ENCODE peak calls at places on chromosomes 2 and 18, in seven cellular contexts. One of them, this sample, is unnamed.

GRCh38 chr18:8701546-8702118 is 3.7 kb upstream of the MTCL1 start:
- DNase-seq in activated T-cell treated with anti-CD3 and anti-CD28 coated beads for 1 hour: no peak
- DNase-seq in NCI-H1105 treated with DMSO at 0.1 percent for 48 hours: no peak
- DNase-seq in activated CD4-positive, CD25-positive, alpha-beta regulatory T cell treated with anti-CD3 and anti-CD28 coated beads, Interleukin-2, amount 50 U/mL, for 16 hours: no peak
- DNase-seq in substantia nigra: no peak
- DNase-seq in left lobe of liver: no peak
- DNase-seq in immature natural killer cell: no peak
- DNase-seq in this sample: peak

GRCh38 chr2:36965196-36965595 is 1.1 kb downstream of the STRN start:
- DNase-seq in activated T-cell treated with anti-CD3 and anti-CD28 coated beads for 1 hour: no peak
- DNase-seq in NCI-H1105 treated with DMSO at 0.1 percent for 48 hours: no peak
- DNase-seq in activated CD4-positive, CD25-positive, alpha-beta regulatory T cell treated with anti-CD3 and anti-CD28 coated beads, Interleukin-2, amount 50 U/mL, for 16 hours: no peak
- DNase-seq in substantia nigra: no peak
- DNase-seq in left lobe of liver: no peak
- DNase-seq in immature natural killer cell: no peak
- DNase-seq in this sample: no peak

GRCh38 chr18:74935411-74935810 is 273.5 kb downstream of the PTGR3 start:
- DNase-seq in activated T-cell treated with anti-CD3 and anti-CD28 coated beads for 1 hour: no peak
- DNase-seq in NCI-H1105 treated with DMSO at 0.1 percent for 48 hours: no peak
- DNase-seq in activated CD4-positive, CD25-positive, alpha-beta regulatory T cell treated with anti-CD3 and anti-CD28 coated beads, Interleukin-2, amount 50 U/mL, for 16 hours: no peak
- DNase-seq in substantia nigra: no peak
- DNase-seq in left lobe of liver: no peak
- DNase-seq in immature natural killer cell: no peak
- DNase-seq in this sample: no peak

GRCh38 chr2:23901966-23902942 is 24.7 kb downstream of the ATAD2B start:
- DNase-seq in activated T-cell treated with anti-CD3 and anti-CD28 coated beads for 1 hour: no peak
- DNase-seq in NCI-H1105 treated with DMSO at 0.1 percent for 48 hours: peak
- DNase-seq in activated CD4-positive, CD25-positive, alpha-beta regulatory T cell treated with anti-CD3 and anti-CD28 coated beads, Interleukin-2, amount 50 U/mL, for 16 hours: no peak
- DNase-seq in substantia nigra: no peak
- DNase-seq in left lobe of liver: no peak
- DNase-seq in immature natural killer cell: no peak
- DNase-seq in this sample: no peak

GRCh38 chr18:12038082-12038660 is 55.5 kb upstream of the ANKRD62 start:
- DNase-seq in activated T-cell treated with anti-CD3 and anti-CD28 coated beads for 1 hour: no peak
- DNase-seq in NCI-H1105 treated with DMSO at 0.1 percent for 48 hours: no peak
- DNase-seq in activated CD4-positive, CD25-positive, alpha-beta regulatory T cell treated with anti-CD3 and anti-CD28 coated beads, Interleukin-2, amount 50 U/mL, for 16 hours: no peak
- DNase-seq in substantia nigra: no peak
- DNase-seq in left lobe of liver: no peak
- DNase-seq in immature natural killer cell: no peak
- DNase-seq in this sample: no peak

GRCh38 chr2:26477911-26478253 is at the start of gene OTOF:
- DNase-seq in activated T-cell treated with anti-CD3 and anti-CD28 coated beads for 1 hour: no peak
- DNase-seq in NCI-H1105 treated with DMSO at 0.1 percent for 48 hours: no peak
- DNase-seq in activated CD4-positive, CD25-positive, alpha-beta regulatory T cell treated with anti-CD3 and anti-CD28 coated beads, Interleukin-2, amount 50 U/mL, for 16 hours: no peak
- DNase-seq in substantia nigra: no peak
- DNase-seq in left lobe of liver: no peak
- DNase-seq in immature natural killer cell: no peak
- DNase-seq in this sample: peak

GRCh38 chr18:28127763-28128737 is 48.9 kb downstream of the CDH2 start:
- DNase-seq in activated T-cell treated with anti-CD3 and anti-CD28 coated beads for 1 hour: no peak
- DNase-seq in NCI-H1105 treated with DMSO at 0.1 percent for 48 hours: no peak
- DNase-seq in activated CD4-positive, CD25-positive, alpha-beta regulatory T cell treated with anti-CD3 and anti-CD28 coated beads, Interleukin-2, amount 50 U/mL, for 16 hours: no peak
- DNase-seq in substantia nigra: no peak
- DNase-seq in left lobe of liver: no peak
- DNase-seq in immature natural killer cell: no peak
- DNase-seq in this sample: no peak

GRCh38 chr2:47336259-47337238 is 66.4 kb upstream of the MSH2 start:
- DNase-seq in activated T-cell treated with anti-CD3 and anti-CD28 coated beads for 1 hour: no peak
- DNase-seq in NCI-H1105 treated with DMSO at 0.1 percent for 48 hours: no peak
- DNase-seq in activated CD4-positive, CD25-positive, alpha-beta regulatory T cell treated with anti-CD3 and anti-CD28 coated beads, Interleukin-2, amount 50 U/mL, for 16 hours: no peak
- DNase-seq in substantia nigra: no peak
- DNase-seq in left lobe of liver: no peak
- DNase-seq in immature natural killer cell: no peak
- DNase-seq in this sample: no peak

GRCh38 chr2:29024882-29025430 is 43.9 kb downstream of the TOGARAM2 start:
- DNase-seq in activated T-cell treated with anti-CD3 and anti-CD28 coated beads for 1 hour: no peak
- DNase-seq in NCI-H1105 treated with DMSO at 0.1 percent for 48 hours: no peak
- DNase-seq in activated CD4-positive, CD25-positive, alpha-beta regulatory T cell treated with anti-CD3 and anti-CD28 coated beads, Interleukin-2, amount 50 U/mL, for 16 hours: no peak
- DNase-seq in substantia nigra: no peak
- DNase-seq in left lobe of liver: no peak
- DNase-seq in immature natural killer cell: no peak
- DNase-seq in this sample: no peak

GRCh38 chr2:10614940-10615339 is 74.8 kb downstream of the NOL10 start:
- DNase-seq in activated T-cell treated with anti-CD3 and anti-CD28 coated beads for 1 hour: no peak
- DNase-seq in NCI-H1105 treated with DMSO at 0.1 percent for 48 hours: peak
- DNase-seq in activated CD4-positive, CD25-positive, alpha-beta regulatory T cell treated with anti-CD3 and anti-CD28 coated beads, Interleukin-2, amount 50 U/mL, for 16 hours: no peak
- DNase-seq in substantia nigra: no peak
- DNase-seq in left lobe of liver: no peak
- DNase-seq in immature natural killer cell: no peak
- DNase-seq in this sample: peak

GRCh38 chr18:64659186-64659585 is 510.3 kb upstream of the LINC00305 start:
- DNase-seq in activated T-cell treated with anti-CD3 and anti-CD28 coated beads for 1 hour: no peak
- DNase-seq in NCI-H1105 treated with DMSO at 0.1 percent for 48 hours: peak
- DNase-seq in activated CD4-positive, CD25-positive, alpha-beta regulatory T cell treated with anti-CD3 and anti-CD28 coated beads, Interleukin-2, amount 50 U/mL, for 16 hours: no peak
- DNase-seq in substantia nigra: no peak
- DNase-seq in left lobe of liver: no peak
- DNase-seq in immature natural killer cell: no peak
- DNase-seq in this sample: no peak

GRCh38 chr2:200380833-200381542 is 74.5 kb downstream of the SPATS2L start:
- DNase-seq in activated T-cell treated with anti-CD3 and anti-CD28 coated beads for 1 hour: no peak
- DNase-seq in NCI-H1105 treated with DMSO at 0.1 percent for 48 hours: no peak
- DNase-seq in activated CD4-positive, CD25-positive, alpha-beta regulatory T cell treated with anti-CD3 and anti-CD28 coated beads, Interleukin-2, amount 50 U/mL, for 16 hours: no peak
- DNase-seq in substantia nigra: no peak
- DNase-seq in left lobe of liver: no peak
- DNase-seq in immature natural killer cell: no peak
- DNase-seq in this sample: no peak

GRCh38 chr2:85792783-85793441 is 39.1 kb downstream of the ATOH8 start:
- DNase-seq in activated T-cell treated with anti-CD3 and anti-CD28 coated beads for 1 hour: no peak
- DNase-seq in NCI-H1105 treated with DMSO at 0.1 percent for 48 hours: no peak
- DNase-seq in activated CD4-positive, CD25-positive, alpha-beta regulatory T cell treated with anti-CD3 and anti-CD28 coated beads, Interleukin-2, amount 50 U/mL, for 16 hours: no peak
- DNase-seq in substantia nigra: no peak
- DNase-seq in left lobe of liver: no peak
- DNase-seq in immature natural killer cell: no peak
- DNase-seq in this sample: peak

GRCh38 chr2:15158532-15158931 is 402.6 kb downstream of the NBAS start:
- DNase-seq in activated T-cell treated with anti-CD3 and anti-CD28 coated beads for 1 hour: no peak
- DNase-seq in NCI-H1105 treated with DMSO at 0.1 percent for 48 hours: no peak
- DNase-seq in activated CD4-positive, CD25-positive, alpha-beta regulatory T cell treated with anti-CD3 and anti-CD28 coated beads, Interleukin-2, amount 50 U/mL, for 16 hours: no peak
- DNase-seq in substantia nigra: no peak
- DNase-seq in left lobe of liver: no peak
- DNase-seq in immature natural killer cell: no peak
- DNase-seq in this sample: no peak

GRCh38 chr18:58208207-58208944 is 164.3 kb downstream of the NEDD4L start:
- DNase-seq in activated T-cell treated with anti-CD3 and anti-CD28 coated beads for 1 hour: no peak
- DNase-seq in NCI-H1105 treated with DMSO at 0.1 percent for 48 hours: no peak
- DNase-seq in activated CD4-positive, CD25-positive, alpha-beta regulatory T cell treated with anti-CD3 and anti-CD28 coated beads, Interleukin-2, amount 50 U/mL, for 16 hours: no peak
- DNase-seq in substantia nigra: no peak
- DNase-seq in left lobe of liver: no peak
- DNase-seq in immature natural killer cell: no peak
- DNase-seq in this sample: no peak

GRCh38 chr18:805755-806110 is 6.3 kb downstream of the YES1 start:
- DNase-seq in activated T-cell treated with anti-CD3 and anti-CD28 coated beads for 1 hour: no peak
- DNase-seq in NCI-H1105 treated with DMSO at 0.1 percent for 48 hours: no peak
- DNase-seq in activated CD4-positive, CD25-positive, alpha-beta regulatory T cell treated with anti-CD3 and anti-CD28 coated beads, Interleukin-2, amount 50 U/mL, for 16 hours: no peak
- DNase-seq in substantia nigra: no peak
- DNase-seq in left lobe of liver: no peak
- DNase-seq in immature natural killer cell: no peak
- DNase-seq in this sample: no peak

GRCh38 chr2:226354434-226354833 is 445.2 kb downstream of the IRS1 start:
- DNase-seq in activated T-cell treated with anti-CD3 and anti-CD28 coated beads for 1 hour: no peak
- DNase-seq in NCI-H1105 treated with DMSO at 0.1 percent for 48 hours: no peak
- DNase-seq in activated CD4-positive, CD25-positive, alpha-beta regulatory T cell treated with anti-CD3 and anti-CD28 coated beads, Interleukin-2, amount 50 U/mL, for 16 hours: no peak
- DNase-seq in substantia nigra: no peak
- DNase-seq in left lobe of liver: no peak
- DNase-seq in immature natural killer cell: no peak
- DNase-seq in this sample: no peak

GRCh38 chr2:177265386-177265690 is 811 bp upstream of the NFE2L2 start:
- DNase-seq in activated T-cell treated with anti-CD3 and anti-CD28 coated beads for 1 hour: no peak
- DNase-seq in NCI-H1105 treated with DMSO at 0.1 percent for 48 hours: peak
- DNase-seq in activated CD4-positive, CD25-positive, alpha-beta regulatory T cell treated with anti-CD3 and anti-CD28 coated beads, Interleukin-2, amount 50 U/mL, for 16 hours: no peak
- DNase-seq in substantia nigra: no peak
- DNase-seq in left lobe of liver: no peak
- DNase-seq in immature natural killer cell: no peak
- DNase-seq in this sample: no peak

GRCh38 chr2:70861774-70862644 is 26.4 kb upstream of the CD207 start:
- DNase-seq in activated T-cell treated with anti-CD3 and anti-CD28 coated beads for 1 hour: peak
- DNase-seq in NCI-H1105 treated with DMSO at 0.1 percent for 48 hours: peak
- DNase-seq in activated CD4-positive, CD25-positive, alpha-beta regulatory T cell treated with anti-CD3 and anti-CD28 coated beads, Interleukin-2, amount 50 U/mL, for 16 hours: peak
- DNase-seq in substantia nigra: peak
- DNase-seq in left lobe of liver: peak
- DNase-seq in immature natural killer cell: peak
- DNase-seq in this sample: peak

GRCh38 chr2:129233751-129234406 is 745.6 kb upstream of the RAB6C start:
- DNase-seq in activated T-cell treated with anti-CD3 and anti-CD28 coated beads for 1 hour: no peak
- DNase-seq in NCI-H1105 treated with DMSO at 0.1 percent for 48 hours: no peak
- DNase-seq in activated CD4-positive, CD25-positive, alpha-beta regulatory T cell treated with anti-CD3 and anti-CD28 coated beads, Interleukin-2, amount 50 U/mL, for 16 hours: no peak
- DNase-seq in substantia nigra: no peak
- DNase-seq in left lobe of liver: no peak
- DNase-seq in immature natural killer cell: no peak
- DNase-seq in this sample: no peak

GRCh38 chr2:240238201-240238600 is 97.7 kb upstream of the OTOS start:
- DNase-seq in activated T-cell treated with anti-CD3 and anti-CD28 coated beads for 1 hour: no peak
- DNase-seq in NCI-H1105 treated with DMSO at 0.1 percent for 48 hours: no peak
- DNase-seq in activated CD4-positive, CD25-positive, alpha-beta regulatory T cell treated with anti-CD3 and anti-CD28 coated beads, Interleukin-2, amount 50 U/mL, for 16 hours: no peak
- DNase-seq in substantia nigra: no peak
- DNase-seq in left lobe of liver: no peak
- DNase-seq in immature natural killer cell: no peak
- DNase-seq in this sample: no peak

GRCh38 chr2:186887107-186888090 is 38.4 kb upstream of the ZSWIM2 start:
- DNase-seq in activated T-cell treated with anti-CD3 and anti-CD28 coated beads for 1 hour: no peak
- DNase-seq in NCI-H1105 treated with DMSO at 0.1 percent for 48 hours: no peak
- DNase-seq in activated CD4-positive, CD25-positive, alpha-beta regulatory T cell treated with anti-CD3 and anti-CD28 coated beads, Interleukin-2, amount 50 U/mL, for 16 hours: no peak
- DNase-seq in substantia nigra: no peak
- DNase-seq in left lobe of liver: no peak
- DNase-seq in immature natural killer cell: no peak
- DNase-seq in this sample: peak

GRCh38 chr18:44229693-44230108 is 451.0 kb upstream of the SETBP1 start:
- DNase-seq in activated T-cell treated with anti-CD3 and anti-CD28 coated beads for 1 hour: no peak
- DNase-seq in NCI-H1105 treated with DMSO at 0.1 percent for 48 hours: peak
- DNase-seq in activated CD4-positive, CD25-positive, alpha-beta regulatory T cell treated with anti-CD3 and anti-CD28 coated beads, Interleukin-2, amount 50 U/mL, for 16 hours: no peak
- DNase-seq in substantia nigra: peak
- DNase-seq in left lobe of liver: peak
- DNase-seq in immature natural killer cell: no peak
- DNase-seq in this sample: peak

GRCh38 chr2:127612111-127612822 is 33.7 kb upstream of the GPR17 start:
- DNase-seq in activated T-cell treated with anti-CD3 and anti-CD28 coated beads for 1 hour: no peak
- DNase-seq in NCI-H1105 treated with DMSO at 0.1 percent for 48 hours: no peak
- DNase-seq in activated CD4-positive, CD25-positive, alpha-beta regulatory T cell treated with anti-CD3 and anti-CD28 coated beads, Interleukin-2, amount 50 U/mL, for 16 hours: no peak
- DNase-seq in substantia nigra: no peak
- DNase-seq in left lobe of liver: peak
- DNase-seq in immature natural killer cell: no peak
- DNase-seq in this sample: no peak

GRCh38 chr2:176772816-176773215 is 439.8 kb upstream of the HNRNPA3 start:
- DNase-seq in activated T-cell treated with anti-CD3 and anti-CD28 coated beads for 1 hour: no peak
- DNase-seq in NCI-H1105 treated with DMSO at 0.1 percent for 48 hours: no peak
- DNase-seq in activated CD4-positive, CD25-positive, alpha-beta regulatory T cell treated with anti-CD3 and anti-CD28 coated beads, Interleukin-2, amount 50 U/mL, for 16 hours: no peak
- DNase-seq in substantia nigra: no peak
- DNase-seq in left lobe of liver: no peak
- DNase-seq in immature natural killer cell: no peak
- DNase-seq in this sample: no peak

GRCh38 chr2:233082934-233083755 is 23.0 kb downstream of the INPP5D start:
- DNase-seq in activated T-cell treated with anti-CD3 and anti-CD28 coated beads for 1 hour: no peak
- DNase-seq in NCI-H1105 treated with DMSO at 0.1 percent for 48 hours: no peak
- DNase-seq in activated CD4-positive, CD25-positive, alpha-beta regulatory T cell treated with anti-CD3 and anti-CD28 coated beads, Interleukin-2, amount 50 U/mL, for 16 hours: no peak
- DNase-seq in substantia nigra: no peak
- DNase-seq in left lobe of liver: peak
- DNase-seq in immature natural killer cell: no peak
- DNase-seq in this sample: no peak

GRCh38 chr18:73279499-73279898 is 411.7 kb upstream of the NETO1 start:
- DNase-seq in activated T-cell treated with anti-CD3 and anti-CD28 coated beads for 1 hour: no peak
- DNase-seq in NCI-H1105 treated with DMSO at 0.1 percent for 48 hours: no peak
- DNase-seq in activated CD4-positive, CD25-positive, alpha-beta regulatory T cell treated with anti-CD3 and anti-CD28 coated beads, Interleukin-2, amount 50 U/mL, for 16 hours: no peak
- DNase-seq in substantia nigra: no peak
- DNase-seq in left lobe of liver: no peak
- DNase-seq in immature natural killer cell: no peak
- DNase-seq in this sample: no peak

GRCh38 chr2:159557437-159558034 is 58.8 kb downstream of the BAZ2B start:
- DNase-seq in activated T-cell treated with anti-CD3 and anti-CD28 coated beads for 1 hour: no peak
- DNase-seq in NCI-H1105 treated with DMSO at 0.1 percent for 48 hours: no peak
- DNase-seq in activated CD4-positive, CD25-positive, alpha-beta regulatory T cell treated with anti-CD3 and anti-CD28 coated beads, Interleukin-2, amount 50 U/mL, for 16 hours: no peak
- DNase-seq in substantia nigra: no peak
- DNase-seq in left lobe of liver: no peak
- DNase-seq in immature natural killer cell: no peak
- DNase-seq in this sample: peak

GRCh38 chr2:136765256-136765735 is at the start of gene THSD7B:
- DNase-seq in activated T-cell treated with anti-CD3 and anti-CD28 coated beads for 1 hour: no peak
- DNase-seq in NCI-H1105 treated with DMSO at 0.1 percent for 48 hours: peak
- DNase-seq in activated CD4-positive, CD25-positive, alpha-beta regulatory T cell treated with anti-CD3 and anti-CD28 coated beads, Interleukin-2, amount 50 U/mL, for 16 hours: no peak
- DNase-seq in substantia nigra: no peak
- DNase-seq in left lobe of liver: no peak
- DNase-seq in immature natural killer cell: no peak
- DNase-seq in this sample: no peak

GRCh38 chr2:219270055-219270372 is 9.2 kb upstream of the DNAJB2 start:
- DNase-seq in activated T-cell treated with anti-CD3 and anti-CD28 coated beads for 1 hour: no peak
- DNase-seq in NCI-H1105 treated with DMSO at 0.1 percent for 48 hours: no peak
- DNase-seq in activated CD4-positive, CD25-positive, alpha-beta regulatory T cell treated with anti-CD3 and anti-CD28 coated beads, Interleukin-2, amount 50 U/mL, for 16 hours: no peak
- DNase-seq in substantia nigra: no peak
- DNase-seq in left lobe of liver: peak
- DNase-seq in immature natural killer cell: no peak
- DNase-seq in this sample: no peak

GRCh38 chr2:132009874-132010521 is 151.8 kb downstream of the ANKRD30BL start:
- DNase-seq in activated T-cell treated with anti-CD3 and anti-CD28 coated beads for 1 hour: no peak
- DNase-seq in NCI-H1105 treated with DMSO at 0.1 percent for 48 hours: no peak
- DNase-seq in activated CD4-positive, CD25-positive, alpha-beta regulatory T cell treated with anti-CD3 and anti-CD28 coated beads, Interleukin-2, amount 50 U/mL, for 16 hours: no peak
- DNase-seq in substantia nigra: no peak
- DNase-seq in left lobe of liver: no peak
- DNase-seq in immature natural killer cell: no peak
- DNase-seq in this sample: no peak

GRCh38 chr2:45754087-45755015 is 102.9 kb downstream of the PRKCE start:
- DNase-seq in activated T-cell treated with anti-CD3 and anti-CD28 coated beads for 1 hour: no peak
- DNase-seq in NCI-H1105 treated with DMSO at 0.1 percent for 48 hours: no peak
- DNase-seq in activated CD4-positive, CD25-positive, alpha-beta regulatory T cell treated with anti-CD3 and anti-CD28 coated beads, Interleukin-2, amount 50 U/mL, for 16 hours: no peak
- DNase-seq in substantia nigra: no peak
- DNase-seq in left lobe of liver: no peak
- DNase-seq in immature natural killer cell: no peak
- DNase-seq in this sample: no peak

GRCh38 chr18:46290440-46291020 is 186.3 kb downstream of the HAUS1 start:
- DNase-seq in activated T-cell treated with anti-CD3 and anti-CD28 coated beads for 1 hour: no peak
- DNase-seq in NCI-H1105 treated with DMSO at 0.1 percent for 48 hours: no peak
- DNase-seq in activated CD4-positive, CD25-positive, alpha-beta regulatory T cell treated with anti-CD3 and anti-CD28 coated beads, Interleukin-2, amount 50 U/mL, for 16 hours: no peak
- DNase-seq in substantia nigra: no peak
- DNase-seq in left lobe of liver: peak
- DNase-seq in immature natural killer cell: no peak
- DNase-seq in this sample: no peak

GRCh38 chr2:207142461-207142860 is 23.3 kb downstream of the KLF7 start:
- DNase-seq in activated T-cell treated with anti-CD3 and anti-CD28 coated beads for 1 hour: no peak
- DNase-seq in NCI-H1105 treated with DMSO at 0.1 percent for 48 hours: no peak
- DNase-seq in activated CD4-positive, CD25-positive, alpha-beta regulatory T cell treated with anti-CD3 and anti-CD28 coated beads, Interleukin-2, amount 50 U/mL, for 16 hours: no peak
- DNase-seq in substantia nigra: no peak
- DNase-seq in left lobe of liver: no peak
- DNase-seq in immature natural killer cell: peak
- DNase-seq in this sample: no peak

This sample was measured in lung microvascular endothelial cell.